ENCODE peak calls at places on chromosomes 4 and X, in seven cellular contexts. N is cardiac fibroblast; Z is activated CD8-positive, alpha-beta T cell treated with anti-CD3 and anti-CD28 coated beads for 36 hours; D is WTC11; U is coronary artery; H is osteocyte; G is GM12865. E is an unnamed sample.

GRCh38 chr4:24488399-24489164 is 95.8 kb downstream of the DHX15 start:
- DNase-seq in Z (peak), D (peak), G (peak), N (peak), H (peak), U (no peak), E (peak)

GRCh38 chrX:17535229-17535628 is 160.2 kb downstream of the NHS start:
- DNase-seq in Z (peak), H (no peak), G (peak), D (peak), N (peak), U (no peak), E (peak)

GRCh38 chr4:124199755-124200154 is 512.8 kb downstream of the ANKRD50 start:
- DNase-seq in H (no peak), Z (no peak), D (no peak), G (no peak), N (peak), U (no peak), E (no peak)

GRCh38 chr4:128974203-128974602 is 119.1 kb downstream of the SCLT1 start:
- DNase-seq in Z (no peak), H (no peak), N (no peak), U (no peak), G (no peak), D (no peak), E (no peak)

GRCh38 chr4:140637836-140638235 is 69.1 kb upstream of the UCP1 start:
- DNase-seq in D (peak), N (peak), H (no peak), Z (peak), U (no peak), G (peak), E (peak)

GRCh38 chrX:104084534-104085277 is 8.7 kb upstream of the TMSB15C start:
- DNase-seq in U (no peak), Z (no peak), G (no peak), H (no peak), D (no peak), N (peak), E (no peak)

GRCh38 chrX:23389196-23389792 is 54.6 kb downstream of the PTCHD1 start:
- DNase-seq in N (no peak), Z (no peak), U (no peak), H (no peak), G (no peak), D (peak), E (no peak)

GRCh38 chrX:71541546-71542022 is 8.7 kb downstream of the OGT start:
- DNase-seq in N (peak), Z (peak), D (no peak), G (no peak), H (no peak), U (no peak), E (no peak)

GRCh38 chrX:68830486-68831404 is 1.9 kb downstream of the EFNB1 start:
- DNase-seq in N (no peak), Z (no peak), U (peak), H (peak), D (no peak), G (no peak), E (no peak)

GRCh38 chr4:77699731-77700210 is 94.2 kb downstream of the CXCL13 start:
- DNase-seq in N (peak), Z (no peak), U (no peak), D (peak), G (no peak), H (no peak), E (peak)
- TF ChIP-seq CTCF in N (peak), Z (no peak), U (no peak), D (no peak), G (no peak), H (peak), E (peak)

GRCh38 chrX:46573331-46573895 is at the start of gene CHST7:
- DNase-seq in G (peak), U (peak), Z (peak), H (peak), D (peak), N (peak), E (peak)
- TF ChIP-seq CTCF in G (peak), U (no peak), Z (no peak), H (peak), D (no peak), N (peak), E (peak)

DNA sequence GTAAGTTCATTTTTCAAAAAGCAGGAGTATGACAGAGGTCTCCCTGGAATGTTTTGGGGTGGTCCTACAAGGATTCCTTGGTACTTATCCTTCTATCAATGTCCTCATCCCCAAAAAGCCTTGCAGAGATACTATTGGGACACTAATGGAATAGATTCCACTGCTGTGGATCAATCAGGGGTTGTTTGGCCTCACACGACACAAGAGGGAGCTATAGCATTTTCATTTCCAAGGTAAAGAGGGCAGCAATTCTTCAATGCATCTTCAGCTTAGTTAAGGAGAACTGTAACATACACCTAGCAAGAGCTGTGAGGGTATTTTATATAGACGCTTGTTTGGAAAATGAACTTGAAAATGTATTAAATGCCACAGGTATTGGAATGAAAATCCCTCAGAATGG is 50.9 kb downstream of the USP26 start:
- DNase-seq in G (no peak), U (no peak), D (no peak), N (no peak), H (no peak), Z (no peak), E (no peak)
- TF ChIP-seq CTCF in G (no peak), U (no peak), D (no peak), N (no peak), H (peak), Z (no peak), E (peak)

DNA sequence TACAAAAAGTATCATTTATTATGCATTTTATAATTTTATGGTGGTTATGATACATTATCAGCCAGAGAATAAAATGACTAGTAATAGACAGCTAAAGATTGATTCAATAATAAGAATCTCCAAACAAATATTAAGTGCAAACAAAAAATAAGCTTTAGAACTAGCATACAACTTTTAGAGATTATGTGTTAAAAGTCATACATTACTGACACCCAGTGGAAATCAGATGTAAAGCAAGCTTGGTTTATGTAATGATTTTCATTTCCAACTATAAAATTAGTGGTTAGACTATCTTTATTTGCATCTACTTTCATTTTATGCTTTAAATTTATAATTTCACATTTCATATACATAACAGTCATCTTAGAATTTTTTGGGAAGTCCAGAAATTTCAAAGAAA is 57.7 kb downstream of the IL13RA2 start:
- DNase-seq in Z (no peak), U (no peak), N (peak), D (no peak), H (no peak), G (no peak), E (no peak)
- TF ChIP-seq CTCF in Z (no peak), U (peak), N (no peak), D (no peak), H (peak), G (no peak), E (peak)

GRCh38 chr4:180832086-180832485 is 1411.1 kb upstream of the TENM3 start:
- DNase-seq in G (no peak), D (no peak), N (no peak), U (no peak), H (no peak), Z (no peak), E (no peak)
- TF ChIP-seq CTCF in G (no peak), D (no peak), N (no peak), U (no peak), H (no peak), Z (no peak), E (peak)

DNA sequence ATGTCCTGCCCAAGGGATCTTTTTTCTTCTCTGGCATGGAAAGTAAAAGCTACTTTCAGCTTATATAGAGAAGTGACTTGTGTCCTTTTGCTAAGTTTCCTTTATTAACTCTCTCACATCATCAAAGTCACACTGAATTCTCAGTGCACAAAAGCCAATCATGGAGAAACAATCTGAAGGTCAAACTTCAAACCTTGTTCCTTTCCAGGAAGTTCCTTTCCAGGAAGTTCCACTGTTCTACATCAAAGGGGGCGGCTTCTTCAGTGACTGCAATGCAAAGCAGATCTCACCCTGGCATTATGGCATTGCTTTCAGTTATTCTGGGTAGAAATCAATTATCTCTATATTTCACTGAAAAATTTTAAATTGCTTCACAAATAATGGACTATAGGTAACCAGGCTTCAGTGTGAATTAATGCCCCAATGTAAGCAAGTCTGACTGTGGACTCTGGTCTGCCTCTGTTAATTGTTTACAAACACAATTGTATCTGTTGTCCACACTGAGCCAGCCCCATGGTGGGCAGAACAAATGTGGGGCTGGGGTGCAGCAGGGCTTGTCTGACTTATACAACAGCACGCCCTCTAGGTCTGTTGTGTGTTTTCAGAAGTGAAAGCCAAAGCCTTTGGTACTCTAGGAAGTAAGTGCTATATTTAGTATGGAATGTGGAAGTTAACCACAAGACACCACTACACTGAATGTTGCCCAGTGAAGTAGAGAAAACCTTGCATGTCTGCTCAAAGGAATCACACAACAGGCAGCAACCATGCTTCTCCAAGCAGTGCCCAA is 98.8 kb downstream of the CDS1 start:
- DNase-seq in U (no peak), D (no peak), N (peak), G (no peak), H (no peak), Z (peak), E (no peak)
- TF ChIP-seq CTCF in U (no peak), D (no peak), N (no peak), G (no peak), H (peak), Z (no peak), E (no peak)

GRCh38 chrX:12443534-12444098 is 305.3 kb downstream of the FRMPD4 start:
- DNase-seq in U (no peak), G (peak), N (no peak), H (no peak), D (no peak), Z (no peak), E (no peak)

GRCh38 chrX:12439396-12439795 is 301.1 kb downstream of the FRMPD4 start:
- DNase-seq in N (no peak), U (no peak), H (no peak), D (no peak), G (no peak), Z (no peak), E (no peak)

GRCh38 chrX:12440245-12440644 is 302.0 kb downstream of the FRMPD4 start:
- DNase-seq in Z (no peak), D (peak), H (no peak), N (no peak), U (no peak), G (no peak), E (no peak)

GRCh38 chrX:12446342-12447075 is 308.2 kb downstream of the FRMPD4 start:
- DNase-seq in G (no peak), D (no peak), N (peak), U (no peak), H (no peak), Z (no peak), E (no peak)

GRCh38 chrX:12441376-12442128 is 303.3 kb downstream of the FRMPD4 start:
- DNase-seq in H (no peak), Z (no peak), G (no peak), N (peak), D (no peak), U (no peak), E (no peak)
- TF ChIP-seq CTCF in H (no peak), Z (no peak), G (no peak), N (peak), D (no peak), U (no peak), E (no peak)

GRCh38 chr4:133624744-133625143 is 475.6 kb downstream of the PCDH10 start:
- DNase-seq in D (peak), U (no peak), G (no peak), N (no peak), H (no peak), Z (no peak), E (peak)
- TF ChIP-seq CTCF in D (no peak), U (no peak), G (no peak), N (no peak), H (no peak), Z (no peak), E (no peak)

E was measured in neural crest cell.